ENCODE peak calls at places on chromosomes 4 and X, in seven cellular contexts. F is adrenal gland, H is dorsolateral prefrontal cortex, S is fibroblast of pulmonary artery, O is nephron progenitor cell, C is GM10248, Q is foreskin fibroblast. R is an unnamed sample.

GRCh38 chr4:110621328-110621812 is 1.5 kb downstream of the PITX2 start:
- DNase-seq in F (no peak), S (no peak), C (no peak), H (no peak), Q (no peak), O (peak), R (no peak)

GRCh38 chr4:123547167-123547817 is 150.7 kb downstream of the SPRY1 start:
- DNase-seq in C (no peak), F (no peak), Q (no peak), S (no peak), H (no peak), O (peak), R (peak)

GRCh38 chrX:46837543-46838481 is 969 bp downstream of the RP2 start:
- DNase-seq in O (no peak), H (no peak), F (no peak), Q (no peak), C (peak), S (no peak), R (peak)

GRCh38 chr4:162959056-162959455 is 207.6 kb downstream of the NAF1 start:
- DNase-seq in C (no peak), S (no peak), O (peak), Q (no peak), H (no peak), F (no peak), R (peak)

GRCh38 chr4:89357346-89357745 is 49.7 kb upstream of the GPRIN3 start:
- DNase-seq in H (no peak), C (no peak), Q (no peak), F (no peak), O (no peak), S (no peak), R (no peak)

GRCh38 chrX:107730298-107730655 is 45.3 kb downstream of the TSC22D3 start:
- DNase-seq in Q (no peak), C (no peak), O (no peak), S (no peak), H (no peak), F (no peak), R (no peak)

GRCh38 chr4:2796261-2797187 is 3.6 kb downstream of the SH3BP2 start:
- DNase-seq in O (no peak), C (no peak), F (peak), H (no peak), S (no peak), Q (peak), R (peak)

GRCh38 chr4:88008133-88008621 is 742 bp downstream of the PKD2 start:
- DNase-seq in S (peak), H (peak), C (peak), O (peak), F (peak), Q (peak), R (peak)

GRCh38 chr4:54073481-54073880 is 9.1 kb upstream of the CHIC2 start:
- DNase-seq in S (peak), O (no peak), C (no peak), F (no peak), H (no peak), Q (peak), R (peak)

DNA sequence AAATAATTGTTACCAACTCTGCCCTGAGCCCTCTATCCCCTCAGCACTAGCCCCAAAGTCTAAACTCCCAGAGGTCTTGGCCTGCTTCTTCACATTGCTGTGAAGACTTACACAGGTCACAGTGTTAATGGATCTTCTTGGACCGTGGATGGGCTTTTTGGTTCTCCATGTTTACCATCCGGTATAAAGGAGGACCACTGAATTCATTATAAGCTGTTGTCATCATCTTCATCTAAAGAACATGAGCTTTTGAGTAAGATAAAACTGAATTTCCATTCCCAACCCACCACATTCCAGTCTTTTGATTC is 8.5 kb downstream of the NUDT11 start:
- DNase-seq in S (no peak), F (no peak), O (no peak), Q (no peak), H (no peak), C (no peak), R (no peak)
- TF ChIP-seq CTCF in S (no peak), F (no peak), O (no peak), Q (no peak), H (no peak), C (no peak), R (no peak)

DNA sequence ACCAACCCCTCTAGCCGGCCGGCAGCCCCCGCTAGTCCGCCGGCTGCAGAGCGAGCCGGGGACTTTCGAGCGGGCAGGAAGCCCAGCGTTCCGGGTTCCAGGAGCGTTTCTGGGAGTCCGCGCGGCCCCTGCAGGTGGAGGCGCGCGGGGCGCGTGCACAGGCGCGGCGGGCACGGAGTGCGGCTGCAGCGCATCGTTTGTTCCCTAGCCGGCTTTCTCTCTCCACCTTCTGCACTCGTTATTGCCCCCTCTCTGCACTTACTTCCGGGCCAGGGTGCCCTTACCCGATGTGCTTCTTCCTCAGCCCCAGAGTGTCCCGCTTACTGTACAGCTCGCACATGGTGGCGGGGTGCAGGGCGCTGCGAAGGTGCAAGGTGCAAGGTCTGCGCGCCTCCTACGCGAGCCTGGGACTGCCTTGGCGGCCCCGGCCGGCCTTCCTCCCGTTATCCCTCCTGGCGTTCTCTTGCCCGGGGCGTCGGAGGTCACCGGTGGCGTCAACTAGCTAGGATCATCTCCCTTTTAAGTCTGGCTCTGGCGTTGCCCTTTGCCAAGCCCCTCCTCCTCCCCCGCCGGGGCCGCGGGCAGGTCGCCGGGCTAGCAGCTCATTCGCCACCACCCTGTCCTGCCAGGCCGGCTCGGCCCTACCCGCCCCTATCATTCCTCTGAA is at the start of gene ETNPPL:
- DNase-seq in O (peak), C (no peak), Q (no peak), S (peak), H (no peak), F (peak), R (no peak)
- TF ChIP-seq CTCF in O (no peak), C (no peak), Q (no peak), S (no peak), H (no peak), F (no peak), R (no peak)

GRCh38 chrX:134780908-134781307 is 122.6 kb upstream of the PLAC1 start:
- DNase-seq in F (no peak), H (no peak), Q (no peak), O (no peak), C (no peak), S (no peak), R (no peak)

GRCh38 chrX:134776844-134777370 is 118.6 kb upstream of the PLAC1 start:
- DNase-seq in S (no peak), F (no peak), C (no peak), O (no peak), Q (no peak), H (no peak), R (no peak)

DNA sequence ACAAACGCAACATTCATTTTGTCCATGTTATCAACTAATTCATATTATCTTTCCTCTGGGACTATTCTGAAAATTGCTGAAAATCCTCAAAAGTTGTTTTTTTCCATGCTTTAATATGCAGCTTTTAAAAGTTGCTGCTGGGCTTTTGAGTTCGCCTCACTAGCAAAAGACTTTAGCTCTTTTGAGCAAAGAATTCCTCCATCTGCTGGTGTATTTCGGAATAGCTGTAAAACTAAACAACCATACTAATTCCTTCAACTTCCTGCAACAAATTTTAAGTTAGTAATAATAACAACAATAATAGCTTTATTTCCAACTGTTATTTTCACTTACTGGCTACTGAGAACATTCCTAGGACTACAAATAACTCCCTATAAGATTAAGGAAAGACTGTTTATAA is 124.5 kb upstream of the PLAC1 start:
- DNase-seq in F (no peak), Q (no peak), C (no peak), H (no peak), S (peak), O (no peak), R (peak)
- TF ChIP-seq CTCF in F (peak), Q (peak), C (peak), H (peak), S (peak), O (peak), R (peak)

GRCh38 chrX:16012250-16012649 is 111.1 kb upstream of the GRPR start:
- DNase-seq in H (no peak), C (no peak), Q (no peak), O (no peak), S (no peak), F (no peak), R (no peak)
- TF ChIP-seq CTCF in H (no peak), C (no peak), Q (no peak), O (no peak), S (no peak), F (no peak), R (no peak)

GRCh38 chr4:137531951-137532868 is at the start of gene PCDH18:
- DNase-seq in H (peak), C (peak), Q (peak), S (peak), F (peak), O (peak), R (peak)

GRCh38 chr4:137530176-137530575 is 2.1 kb downstream of the PCDH18 start:
- DNase-seq in S (peak), O (no peak), F (no peak), C (no peak), Q (peak), H (no peak), R (no peak)

GRCh38 chr4:137532869-137533236 is 559 bp upstream of the PCDH18 start:
- DNase-seq in H (no peak), C (no peak), S (no peak), F (no peak), O (no peak), Q (no peak), R (no peak)

GRCh38 chr4:137529432-137529831 is 2.9 kb downstream of the PCDH18 start:
- DNase-seq in F (no peak), H (no peak), C (no peak), S (no peak), Q (no peak), O (no peak), R (no peak)

GRCh38 chr4:137531121-137531520 is 1.2 kb downstream of the PCDH18 start:
- DNase-seq in O (no peak), Q (peak), F (no peak), S (peak), H (no peak), C (no peak), R (no peak)
- TF ChIP-seq CTCF in O (peak), Q (peak), F (peak), S (peak), H (no peak), C (no peak), R (peak)

GRCh38 chrX:94053575-94053974 is 379.6 kb downstream of the FAM133A start:
- DNase-seq in S (no peak), C (no peak), O (no peak), H (no peak), Q (no peak), F (no peak), R (peak)

GRCh38 chrX:94057385-94057784 is 383.4 kb downstream of the FAM133A start:
- DNase-seq in H (no peak), Q (no peak), C (no peak), F (no peak), S (no peak), O (no peak), R (peak)

GRCh38 chrX:94058728-94059382 is 384.8 kb downstream of the FAM133A start:
- DNase-seq in Q (no peak), S (peak), F (peak), H (no peak), O (peak), C (peak), R (peak)
- TF ChIP-seq CTCF in Q (no peak), S (peak), F (peak), H (peak), O (peak), C (no peak), R (peak)

DNA sequence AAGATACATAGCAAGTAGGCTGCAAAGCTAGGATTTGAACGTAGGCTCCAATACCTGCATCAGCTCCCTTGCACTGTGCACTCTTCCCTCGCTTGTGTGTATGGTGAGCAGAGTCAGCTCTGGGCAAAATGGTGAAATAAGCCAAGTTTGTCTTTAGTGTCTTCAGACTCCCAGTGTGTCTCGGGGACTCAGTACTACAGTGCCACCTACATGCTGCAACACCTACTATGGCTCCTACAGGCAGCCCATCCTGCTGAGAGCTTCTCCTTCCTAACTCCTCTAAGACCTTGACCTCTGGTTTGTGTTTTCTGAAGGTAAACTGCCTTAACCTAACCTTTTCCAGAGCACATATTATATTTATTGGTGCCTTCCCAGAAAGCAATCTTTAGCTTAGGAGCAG is 42.5 kb downstream of the RTL9 start:
- DNase-seq in O (no peak), C (no peak), H (no peak), S (no peak), Q (no peak), F (no peak), R (no peak)
- TF ChIP-seq CTCF in O (no peak), C (no peak), H (no peak), S (no peak), Q (no peak), F (no peak), R (no peak)

DNA sequence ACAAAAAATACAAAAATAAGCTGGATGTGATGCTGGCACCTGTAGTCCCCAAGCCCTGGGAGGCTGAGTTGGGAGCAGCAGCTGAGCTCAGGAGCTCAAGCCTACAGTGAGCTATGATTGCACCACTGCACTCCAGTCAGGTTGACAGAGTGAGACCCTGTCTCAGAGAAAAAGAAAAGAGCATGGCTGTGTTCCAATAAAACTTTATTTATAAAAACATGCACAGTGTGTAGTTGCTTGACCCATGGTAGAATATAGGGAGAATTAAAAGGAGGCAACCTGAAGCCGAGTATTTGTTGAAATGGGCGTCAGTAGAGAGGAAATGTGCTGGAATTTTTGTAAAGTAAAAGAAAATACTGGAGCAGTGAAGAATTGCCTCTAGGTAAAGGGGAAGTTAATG is 27.0 kb downstream of the GYG2 start:
- DNase-seq in H (no peak), S (no peak), C (no peak), F (no peak), O (no peak), Q (no peak), R (no peak)
- TF ChIP-seq CTCF in H (no peak), S (no peak), C (no peak), F (no peak), O (no peak), Q (no peak), R (no peak)

DNA sequence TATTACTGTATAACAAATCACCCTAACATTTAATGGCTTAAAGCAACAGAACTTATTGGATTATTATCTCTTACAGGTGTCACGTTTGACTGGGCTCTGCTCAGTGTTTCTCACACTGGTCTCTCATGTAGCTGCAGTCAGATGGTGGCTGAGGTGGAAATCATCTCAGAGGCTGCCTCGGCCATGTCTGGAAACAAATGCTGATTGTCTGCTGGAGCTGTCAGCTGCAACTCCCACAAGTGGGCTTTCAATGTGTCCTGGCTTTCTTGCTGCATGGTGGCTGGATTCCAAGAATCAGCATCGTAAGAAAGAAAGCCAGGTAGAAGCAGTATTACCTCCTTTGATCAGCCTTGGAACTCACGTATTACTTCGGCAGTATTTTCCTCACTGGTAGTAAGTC is 277.6 kb downstream of the SPANXN1 start:
- DNase-seq in S (no peak), O (no peak), H (no peak), Q (no peak), F (no peak), C (no peak), R (no peak)
- TF ChIP-seq CTCF in S (no peak), O (no peak), H (no peak), Q (no peak), F (no peak), C (no peak), R (no peak)

DNA sequence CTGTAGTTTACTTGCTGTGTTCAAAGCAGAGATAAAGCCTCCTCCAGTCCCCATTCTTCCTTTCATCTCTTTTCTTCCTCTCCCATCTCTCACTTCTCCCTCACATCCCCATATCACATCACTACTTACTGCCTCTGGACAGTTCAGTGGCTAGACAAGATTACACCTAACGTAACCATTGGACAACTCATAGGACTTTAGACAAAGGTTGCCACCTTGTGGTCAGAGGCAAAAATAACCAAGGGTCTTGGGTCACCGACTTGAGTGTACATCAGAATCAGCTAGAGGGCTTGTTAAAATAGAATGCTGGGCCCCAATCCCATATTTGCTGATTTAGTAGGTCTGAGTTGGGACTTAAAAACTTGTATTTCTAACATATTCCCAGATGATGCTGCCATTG is 109.3 kb upstream of the DGKK start:
- DNase-seq in H (no peak), O (peak), S (peak), Q (peak), C (peak), F (peak), R (peak)
- TF ChIP-seq CTCF in H (peak), O (peak), S (peak), Q (peak), C (peak), F (peak), R (peak)

R was measured in epithelial cell of esophagus.